ENCODE peak calls at places on chromosomes 7 and 10, in nine cellular contexts. One of them, this sample, is unnamed.

GRCh38 chr10:115854740-115855435 is 418.1 kb downstream of the GFRA1 start:
- DNase-seq in A549: no peak
- DNase-seq in SK-N-SH: no peak
- DNase-seq in GM12878: no peak
- DNase-seq in HepG2: no peak
- DNase-seq in HCT116: no peak
- DNase-seq in GM23338: no peak
- DNase-seq in HL-60: no peak
- DNase-seq in K562: no peak
- DNase-seq in this sample: no peak

GRCh38 chr10:122780391-122780790 is 65.3 kb downstream of the CUZD1 start:
- DNase-seq in K562: no peak
- DNase-seq in HL-60: no peak
- DNase-seq in HCT116: no peak
- DNase-seq in SK-N-SH: no peak
- DNase-seq in A549: no peak
- DNase-seq in HepG2: no peak
- DNase-seq in GM23338: no peak
- DNase-seq in GM12878: no peak
- DNase-seq in this sample: no peak

GRCh38 chr10:110433740-110434139 is 64.0 kb upstream of the DUSP5 start:
- DNase-seq in GM23338: no peak
- DNase-seq in HepG2: no peak
- DNase-seq in GM12878: no peak
- DNase-seq in K562: no peak
- DNase-seq in HCT116: no peak
- DNase-seq in A549: no peak
- DNase-seq in HL-60: no peak
- DNase-seq in SK-N-SH: no peak
- DNase-seq in this sample: no peak

GRCh38 chr7:148142660-148143248 is 447.8 kb upstream of the C7orf33 start:
- DNase-seq in A549: peak
- DNase-seq in HCT116: peak
- DNase-seq in HepG2: peak
- DNase-seq in K562: peak
- DNase-seq in GM23338: peak
- DNase-seq in GM12878: no peak
- DNase-seq in HL-60: no peak
- DNase-seq in SK-N-SH: peak
- DNase-seq in this sample: peak

GRCh38 chr10:25934673-25935139 is 677 bp downstream of the MYO3A start:
- DNase-seq in K562: peak
- DNase-seq in GM12878: no peak
- DNase-seq in A549: peak
- DNase-seq in GM23338: peak
- DNase-seq in HL-60: no peak
- DNase-seq in HepG2: no peak
- DNase-seq in SK-N-SH: peak
- DNase-seq in HCT116: no peak
- DNase-seq in this sample: no peak

GRCh38 chr10:132462463-132463332 is 65.7 kb downstream of the PWWP2B start:
- DNase-seq in K562: no peak
- DNase-seq in HL-60: no peak
- DNase-seq in GM23338: no peak
- DNase-seq in GM12878: no peak
- DNase-seq in HCT116: no peak
- DNase-seq in A549: no peak
- DNase-seq in HepG2: no peak
- DNase-seq in SK-N-SH: no peak
- DNase-seq in this sample: no peak

GRCh38 chr7:33893377-33893776 is 12.0 kb upstream of the BMPER start:
- DNase-seq in HepG2: no peak
- DNase-seq in GM12878: no peak
- DNase-seq in K562: no peak
- DNase-seq in HCT116: no peak
- DNase-seq in GM23338: no peak
- DNase-seq in HL-60: no peak
- DNase-seq in SK-N-SH: no peak
- DNase-seq in A549: no peak
- DNase-seq in this sample: no peak

GRCh38 chr7:69776611-69777010 is 178.3 kb downstream of the AUTS2 start:
- DNase-seq in A549: no peak
- DNase-seq in SK-N-SH: no peak
- DNase-seq in HCT116: no peak
- DNase-seq in GM23338: no peak
- DNase-seq in HL-60: no peak
- DNase-seq in K562: no peak
- DNase-seq in GM12878: no peak
- DNase-seq in HepG2: no peak
- DNase-seq in this sample: no peak

GRCh38 chr10:119030421-119031250 is 1.1 kb downstream of the NANOS1 start:
- DNase-seq in K562: peak
- DNase-seq in HL-60: peak
- DNase-seq in HCT116: peak
- DNase-seq in GM12878: peak
- DNase-seq in A549: peak
- DNase-seq in SK-N-SH: peak
- DNase-seq in HepG2: peak
- DNase-seq in GM23338: peak
- DNase-seq in this sample: no peak

GRCh38 chr7:121499526-121500123 is 103.5 kb upstream of the FAM3C start:
- DNase-seq in HepG2: no peak
- DNase-seq in HL-60: no peak
- DNase-seq in K562: no peak
- DNase-seq in HCT116: no peak
- DNase-seq in GM23338: no peak
- DNase-seq in GM12878: no peak
- DNase-seq in SK-N-SH: no peak
- DNase-seq in A549: no peak
- DNase-seq in this sample: no peak

GRCh38 chr10:28991326-28991725 is 297.5 kb upstream of the LYZL1 start:
- DNase-seq in K562: no peak
- DNase-seq in HL-60: no peak
- DNase-seq in SK-N-SH: no peak
- DNase-seq in A549: peak
- DNase-seq in GM23338: no peak
- DNase-seq in GM12878: no peak
- DNase-seq in HCT116: peak
- DNase-seq in HepG2: peak
- DNase-seq in this sample: no peak

DNA sequence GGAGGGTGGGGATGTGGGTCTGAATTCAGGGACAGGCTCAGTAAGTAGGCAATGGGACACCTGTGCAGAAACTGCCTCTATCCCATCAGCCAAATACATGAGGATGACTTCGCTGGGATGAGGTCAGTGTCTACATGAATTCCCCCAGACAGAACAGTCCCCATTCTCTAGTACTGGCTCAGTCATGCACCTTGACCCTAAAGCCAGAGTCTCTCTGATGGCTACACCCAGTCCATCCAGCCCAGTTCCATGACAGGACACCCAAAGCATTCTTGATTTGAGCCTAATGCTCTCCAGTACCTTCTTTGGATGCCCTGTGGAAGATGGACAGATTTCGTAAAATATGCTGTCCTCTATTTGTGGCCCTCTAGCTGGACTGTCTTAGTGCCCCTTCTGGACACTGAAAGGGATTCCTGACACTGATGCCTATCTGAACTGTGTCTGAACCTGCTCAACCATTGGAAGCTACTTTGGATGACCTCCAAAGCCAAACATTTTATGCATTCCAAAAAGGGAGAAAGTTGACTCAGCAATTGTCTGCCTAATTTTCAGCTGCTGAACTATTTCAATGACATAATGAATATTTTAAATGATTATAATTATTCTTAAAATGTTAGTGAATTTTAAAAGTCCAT is 14.6 kb downstream of the SFRP4 start:
- DNase-seq in GM12878: no peak
- DNase-seq in A549: peak
- DNase-seq in GM23338: no peak
- DNase-seq in HCT116: no peak
- DNase-seq in SK-N-SH: no peak
- DNase-seq in HL-60: no peak
- DNase-seq in HepG2: peak
- DNase-seq in K562: peak
- DNase-seq in this sample: no peak
- TF ChIP-seq REST in GM12878: no peak
- TF ChIP-seq REST in A549: no peak
- TF ChIP-seq REST in GM23338: no peak
- TF ChIP-seq REST in HCT116: no peak
- TF ChIP-seq REST in SK-N-SH: no peak
- TF ChIP-seq REST in HL-60: no peak
- TF ChIP-seq REST in HepG2: no peak
- TF ChIP-seq REST in K562: no peak
- TF ChIP-seq REST in this sample: no peak

GRCh38 chr10:22607261-22607660 is 107.1 kb downstream of the PIP4K2A start:
- DNase-seq in HepG2: no peak
- DNase-seq in SK-N-SH: no peak
- DNase-seq in GM12878: no peak
- DNase-seq in A549: no peak
- DNase-seq in GM23338: no peak
- DNase-seq in K562: no peak
- DNase-seq in HL-60: no peak
- DNase-seq in HCT116: no peak
- DNase-seq in this sample: no peak

GRCh38 chr10:22606164-22606614 is 108.2 kb downstream of the PIP4K2A start:
- DNase-seq in HCT116: no peak
- DNase-seq in A549: no peak
- DNase-seq in HL-60: peak
- DNase-seq in GM12878: peak
- DNase-seq in HepG2: peak
- DNase-seq in GM23338: no peak
- DNase-seq in K562: peak
- DNase-seq in SK-N-SH: no peak
- DNase-seq in this sample: no peak

GRCh38 chr10:22603581-22603980 is 110.8 kb downstream of the PIP4K2A start:
- DNase-seq in K562: no peak
- DNase-seq in HCT116: no peak
- DNase-seq in HepG2: no peak
- DNase-seq in A549: no peak
- DNase-seq in GM23338: no peak
- DNase-seq in SK-N-SH: no peak
- DNase-seq in GM12878: no peak
- DNase-seq in HL-60: no peak
- DNase-seq in this sample: no peak

GRCh38 chr10:22604314-22605091 is 109.9 kb downstream of the PIP4K2A start:
- DNase-seq in HepG2: no peak
- DNase-seq in A549: no peak
- DNase-seq in SK-N-SH: no peak
- DNase-seq in HL-60: no peak
- DNase-seq in GM12878: no peak
- DNase-seq in HCT116: no peak
- DNase-seq in GM23338: no peak
- DNase-seq in K562: no peak
- DNase-seq in this sample: no peak

DNA sequence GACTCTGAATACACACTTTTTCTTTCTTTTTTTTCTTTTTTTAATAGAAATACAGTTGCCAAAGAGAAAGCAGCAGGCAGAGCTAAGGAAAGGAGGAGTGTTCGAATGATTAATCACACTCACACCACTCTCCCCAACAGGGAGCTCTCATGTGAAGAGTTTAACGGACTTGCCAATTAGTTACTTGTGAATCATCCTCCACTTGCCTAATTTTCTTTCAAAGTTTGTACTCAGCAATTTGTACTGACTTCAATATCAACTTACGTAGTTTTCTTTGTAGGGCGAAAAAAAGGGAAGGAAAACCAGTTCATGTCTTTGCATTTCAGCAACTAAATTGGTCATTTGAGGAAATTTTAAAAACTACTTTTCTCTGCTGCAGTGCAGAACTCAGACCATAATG is 109.2 kb downstream of the PIP4K2A start:
- DNase-seq in HepG2: no peak
- DNase-seq in GM12878: peak
- DNase-seq in HCT116: no peak
- DNase-seq in GM23338: no peak
- DNase-seq in K562: no peak
- DNase-seq in HL-60: peak
- DNase-seq in SK-N-SH: no peak
- DNase-seq in A549: no peak
- DNase-seq in this sample: no peak
- TF ChIP-seq REST in HepG2: no peak
- TF ChIP-seq REST in GM12878: no peak
- TF ChIP-seq REST in HCT116: no peak
- TF ChIP-seq REST in GM23338: no peak
- TF ChIP-seq REST in K562: no peak
- TF ChIP-seq REST in HL-60: no peak
- TF ChIP-seq REST in SK-N-SH: no peak
- TF ChIP-seq REST in A549: no peak
- TF ChIP-seq REST in this sample: no peak

GRCh38 chr10:30188101-30188500 is 128.7 kb upstream of the JCAD start:
- DNase-seq in HepG2: no peak
- DNase-seq in K562: no peak
- DNase-seq in A549: no peak
- DNase-seq in GM23338: no peak
- DNase-seq in HCT116: no peak
- DNase-seq in HL-60: no peak
- DNase-seq in GM12878: no peak
- DNase-seq in SK-N-SH: no peak
- DNase-seq in this sample: no peak
- TF ChIP-seq REST in HepG2: no peak
- TF ChIP-seq REST in K562: no peak
- TF ChIP-seq REST in A549: no peak
- TF ChIP-seq REST in GM23338: no peak
- TF ChIP-seq REST in HCT116: no peak
- TF ChIP-seq REST in HL-60: no peak
- TF ChIP-seq REST in GM12878: no peak
- TF ChIP-seq REST in SK-N-SH: no peak
- TF ChIP-seq REST in this sample: no peak

GRCh38 chr7:22667562-22668239 is 59.3 kb upstream of the IL6 start:
- DNase-seq in K562: peak
- DNase-seq in HepG2: no peak
- DNase-seq in A549: peak
- DNase-seq in SK-N-SH: no peak
- DNase-seq in GM12878: no peak
- DNase-seq in HCT116: peak
- DNase-seq in HL-60: no peak
- DNase-seq in GM23338: peak
- DNase-seq in this sample: peak

GRCh38 chr7:22667187-22667561 is 59.8 kb upstream of the IL6 start:
- DNase-seq in HCT116: no peak
- DNase-seq in GM12878: no peak
- DNase-seq in A549: no peak
- DNase-seq in SK-N-SH: no peak
- DNase-seq in HepG2: no peak
- DNase-seq in HL-60: no peak
- DNase-seq in GM23338: no peak
- DNase-seq in K562: no peak
- DNase-seq in this sample: no peak

GRCh38 chr7:22665816-22666375 is 61.1 kb upstream of the IL6 start:
- DNase-seq in HCT116: no peak
- DNase-seq in K562: no peak
- DNase-seq in HepG2: no peak
- DNase-seq in HL-60: no peak
- DNase-seq in GM12878: no peak
- DNase-seq in A549: no peak
- DNase-seq in SK-N-SH: no peak
- DNase-seq in GM23338: no peak
- DNase-seq in this sample: no peak

GRCh38 chr7:22664988-22665798 is 61.8 kb upstream of the IL6 start:
- DNase-seq in HCT116: no peak
- DNase-seq in SK-N-SH: peak
- DNase-seq in K562: no peak
- DNase-seq in HepG2: no peak
- DNase-seq in HL-60: no peak
- DNase-seq in GM23338: no peak
- DNase-seq in A549: no peak
- DNase-seq in GM12878: no peak
- DNase-seq in this sample: no peak

GRCh38 chr7:22666732-22667131 is 60.3 kb upstream of the IL6 start:
- DNase-seq in GM12878: no peak
- DNase-seq in K562: peak
- DNase-seq in HCT116: no peak
- DNase-seq in HepG2: no peak
- DNase-seq in HL-60: no peak
- DNase-seq in A549: no peak
- DNase-seq in SK-N-SH: no peak
- DNase-seq in GM23338: no peak
- DNase-seq in this sample: no peak
- TF ChIP-seq REST in GM12878: no peak
- TF ChIP-seq REST in K562: no peak
- TF ChIP-seq REST in HCT116: no peak
- TF ChIP-seq REST in HepG2: no peak
- TF ChIP-seq REST in HL-60: no peak
- TF ChIP-seq REST in A549: no peak
- TF ChIP-seq REST in SK-N-SH: no peak
- TF ChIP-seq REST in GM23338: no peak
- TF ChIP-seq REST in this sample: no peak